ENCODE peak calls at places on chromosomes 1 and 21, in four cellular contexts. K, M, D and J are unnamed samples.
A peak's percentile ranks its signal among the peaks of the same experiment; 100 is the strongest.

GRCh38 chr1:248812736-248813425 is 12.8 kb downstream of the SH3BP5L start:
- DNase-seq in K (no peak), M (no peak), D (no peak), J (no peak)

GRCh38 chr1:12125422-12126355 is 41.1 kb upstream of the TNFRSF1B start:
- DNase-seq in D (no peak), K (no peak), M (no peak), J (no peak)

GRCh38 chr1:53327183-53327941 is 508 bp downstream of the LRP8 start:
- DNase-seq in K (peak; percentile 60), D (peak; percentile 15), M (peak; percentile 60), J (peak; percentile 45)

GRCh38 chr1:240122639-240123604 is 31.2 kb downstream of the FMN2 start:
- DNase-seq in M (peak; percentile 35), K (no peak), D (peak; percentile 1), J (no peak)

GRCh38 chr21:36927718-36928117 is 38.8 kb downstream of the HLCS start:
- DNase-seq in M (peak; percentile 89), K (peak; percentile 84), D (peak; percentile 56), J (peak; percentile 43)

GRCh38 chr1:55352080-55352800 is 137.1 kb upstream of the USP24 start:
- DNase-seq in D (no peak), M (no peak), K (no peak), J (no peak)

GRCh38 chr1:46599044-46599970 is 4.8 kb downstream of the MKNK1 start:
- DNase-seq in K (no peak), D (no peak), M (no peak), J (no peak)

GRCh38 chr1:175548774-175549173 is 194.6 kb downstream of the TNR start:
- DNase-seq in D (no peak), M (no peak), K (no peak), J (no peak)

GRCh38 chr21:41740604-41741252 is 26.1 kb downstream of the RIPK4 start:
- DNase-seq in M (no peak), D (no peak), K (no peak), J (no peak)
- TF ChIP-seq JUNB in M (no peak), D (no peak), K (no peak), J (no peak)

DNA sequence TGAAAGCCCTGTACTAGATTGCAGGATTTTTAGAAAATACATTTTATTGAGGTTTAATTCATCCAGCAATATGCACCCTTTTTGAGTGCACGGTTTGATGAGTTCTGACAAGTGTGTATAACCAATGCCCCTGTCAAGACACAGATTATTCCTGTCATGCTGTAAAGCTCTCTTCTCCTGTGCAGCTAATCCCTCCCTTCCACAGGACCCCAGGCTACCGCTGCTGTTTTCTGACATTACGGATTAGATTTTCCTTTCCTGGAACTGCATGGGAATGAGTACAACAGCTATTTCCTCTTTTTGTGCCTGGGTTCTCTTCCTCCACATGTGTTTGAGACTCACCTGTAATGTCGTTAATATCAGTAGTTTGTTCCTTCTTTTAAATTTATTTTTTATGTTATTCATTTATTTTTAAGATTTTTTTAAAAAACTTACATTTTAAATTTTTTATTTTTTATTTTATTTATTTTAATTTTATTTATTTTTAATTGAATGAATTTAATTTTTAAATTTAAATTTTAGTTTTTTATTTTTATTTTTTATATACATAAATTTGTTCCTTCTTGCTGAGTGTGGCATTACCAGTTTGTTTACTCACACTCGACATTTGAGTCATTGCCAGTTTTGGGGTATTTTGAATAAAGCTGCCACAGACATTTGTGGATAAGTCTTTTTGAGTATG is 79.1 kb upstream of the B3GALT5 start:
- DNase-seq in D (no peak), K (no peak), M (no peak), J (no peak)
- TF ChIP-seq JUNB in D (no peak), K (no peak), M (no peak), J (no peak)

GRCh38 chr1:173507205-173507846 is 30.2 kb downstream of the PRDX6 start:
- DNase-seq in D (no peak), M (peak; percentile 46), K (no peak), J (peak; percentile 63)
- TF ChIP-seq JUNB in D (no peak), M (no peak), K (no peak), J (no peak)

GRCh38 chr21:41251961-41252642 is 64.5 kb upstream of the FAM3B start:
- DNase-seq in D (no peak), M (no peak), K (no peak), J (no peak)
- TF ChIP-seq JUNB in D (no peak), M (no peak), K (no peak), J (no peak)